ENCODE peak calls at places on chromosome 22, in four cellular contexts. L is cardiac muscle cell, G is adrenal gland, A is A673. X is an unnamed sample.
A peak's percentile ranks its signal among the peaks of the same experiment; 100 is the strongest.

GRCh38 chr22:11253000-11253511 is 4274.9 kb upstream of the OR11H1 start:
- DNase-seq in G (no peak), L (no peak), A (no peak), X (no peak)

GRCh38 chr22:31969789-31970489 is 25.6 kb downstream of the YWHAH start:
- DNase-seq in G (peak; percentile 78), A (peak; percentile 60), L (peak; percentile 77), X (peak; percentile 54)

GRCh38 chr22:32636884-32637283 is 162.3 kb downstream of the FBXO7 start:
- DNase-seq in G (no peak), L (no peak), A (no peak), X (no peak)

GRCh38 chr22:42868751-42869251 is 11.7 kb upstream of the ARFGAP3 start:
- DNase-seq in A (no peak), L (peak; percentile 28), G (peak; percentile 77), X (no peak)

GRCh38 chr22:43828711-43829447 is 16.8 kb upstream of the EFCAB6 start:
- DNase-seq in A (peak; percentile 18), L (peak; percentile 75), G (peak; percentile 19), X (no peak)

GRCh38 chr22:45925811-45926351 is 51.1 kb downstream of the WNT7B start:
- DNase-seq in A (no peak), G (no peak), L (no peak), X (no peak)

GRCh38 chr22:23591846-23592245 is 11.8 kb upstream of the IGLL1 start:
- DNase-seq in L (no peak), G (no peak), A (no peak), X (no peak)

GRCh38 chr22:35842519-35842913 is 124.8 kb downstream of the APOL5 start:
- DNase-seq in A (no peak), L (no peak), G (no peak), X (no peak)

GRCh38 chr22:44003776-44004460 is 20.2 kb upstream of the PARVB start:
- DNase-seq in G (no peak), L (no peak), A (no peak), X (no peak)

GRCh38 chr22:31881198-31881597 is 63.1 kb upstream of the YWHAH start:
- DNase-seq in L (no peak), G (no peak), A (no peak), X (no peak)

GRCh38 chr22:41445171-41446056 is 1.2 kb downstream of the TOB2 start:
- DNase-seq in G (peak; percentile 55), L (no peak), A (peak; percentile 90), X (no peak)

GRCh38 chr22:37178350-37179125 is 9.5 kb downstream of the C1QTNF6 start:
- DNase-seq in A (no peak), G (peak; percentile 96), L (peak; percentile 72), X (no peak)
- TF ChIP-seq CTCF in A (no peak), G (no peak), L (no peak), X (no peak)

DNA sequence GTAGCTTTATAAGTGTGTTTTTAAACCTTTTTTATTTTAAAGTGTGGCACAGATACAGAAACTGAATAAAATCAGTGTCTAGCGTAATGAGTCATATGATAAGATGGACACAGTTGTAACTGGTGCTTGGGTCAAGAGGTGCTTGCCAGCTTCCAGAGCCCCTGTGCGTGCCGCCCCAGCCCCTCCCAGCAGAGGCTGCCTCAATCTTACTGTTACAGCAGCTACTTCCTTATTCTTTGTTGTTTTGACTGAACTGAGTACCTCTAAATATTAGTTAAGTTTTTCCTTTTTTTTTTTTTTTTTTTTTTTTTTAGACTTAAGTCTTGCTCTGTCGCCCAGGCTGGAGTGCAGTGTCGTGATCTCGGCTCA is 8.7 kb downstream of the ZBED4 start:
- DNase-seq in A (no peak), L (peak; percentile 20), G (no peak), X (no peak)
- TF ChIP-seq CTCF in A (no peak), L (no peak), G (no peak), X (no peak)

GRCh38 chr22:47659467-47660302 is 897.2 kb downstream of the TBC1D22A start:
- DNase-seq in G (no peak), A (peak; percentile 4), L (no peak), X (no peak)
- TF ChIP-seq CTCF in G (no peak), A (no peak), L (no peak), X (no peak)

GRCh38 chr22:28921585-28921879 is 38.2 kb downstream of the ZNRF3 start:
- DNase-seq in L (no peak), A (no peak), G (no peak), X (no peak)

GRCh38 chr22:28915969-28916368 is 32.6 kb downstream of the ZNRF3 start:
- DNase-seq in L (no peak), A (no peak), G (no peak), X (no peak)

GRCh38 chr22:28922540-28923244 is 39.3 kb downstream of the ZNRF3 start:
- DNase-seq in L (no peak), G (no peak), A (no peak), X (no peak)

GRCh38 chr22:28920757-28921584 is 37.6 kb downstream of the ZNRF3 start:
- DNase-seq in L (no peak), G (no peak), A (no peak), X (no peak)

GRCh38 chr22:28917747-28918543 is 34.6 kb downstream of the ZNRF3 start:
- DNase-seq in L (peak; percentile 50), G (peak; percentile 45), A (peak; percentile 25), X (peak; percentile 15)
- TF ChIP-seq CTCF in L (no peak), G (no peak), A (no peak), X (no peak)

GRCh38 chr22:27413702-27414101 is 387.9 kb downstream of the MN1 start:
- DNase-seq in A (no peak), G (no peak), L (no peak), X (no peak)
- TF ChIP-seq CTCF in A (no peak), G (no peak), L (no peak), X (no peak)